ENCODE peak calls at places on chromosomes 7 and 10, in seven cellular contexts. P, E, U, Q, T, X and Y are unnamed samples. For H3K4me1, the result is how much of the 10 kb centered on the place peaks cover.

GRCh38 chr10:107409517-107409916 is 245.0 kb upstream of the SORCS1 start:
- DNase-seq in E (no peak), T (no peak), Q (no peak), U (no peak), P (no peak), X (peak), Y (no peak)

GRCh38 chr10:88527245-88527644 is 55.9 kb downstream of the RNLS start:
- DNase-seq in Q (no peak), X (peak), T (no peak), E (no peak), P (no peak), U (no peak), Y (no peak)

GRCh38 chr10:130045801-130046321 is 64.8 kb downstream of the C10orf143 start:
- DNase-seq in U (no peak), T (no peak), E (peak), Q (no peak), P (no peak), X (no peak), Y (no peak)

GRCh38 chr7:29970158-29970557 is 19.4 kb downstream of the SCRN1 start:
- DNase-seq in T (no peak), U (no peak), E (no peak), Q (no peak), P (no peak), X (no peak), Y (no peak)

GRCh38 chr7:79495544-79496272 is 42.2 kb upstream of the MAGI2 start:
- DNase-seq in T (no peak), E (no peak), Q (no peak), X (no peak), U (no peak), P (no peak), Y (no peak)

GRCh38 chr10:70664702-70665195 is 7.6 kb upstream of the ADAMTS14 start:
- DNase-seq in T (peak), Q (no peak), P (no peak), X (no peak), E (no peak), U (peak), Y (no peak)

GRCh38 chr7:1668932-1669485 is 1.1 kb upstream of the ELFN1 start:
- DNase-seq in T (peak), X (peak), E (no peak), P (no peak), U (no peak), Q (no peak), Y (no peak)

GRCh38 chr10:70232155-70232858 is 922 bp downstream of the PPA1 start:
- DNase-seq in U (peak), Q (peak), T (peak), X (peak), E (peak), P (peak), Y (no peak)

GRCh38 chr7:141071260-141071854 is 2.5 kb upstream of the TMEM178B start:
- DNase-seq in X (peak), T (no peak), E (peak), P (no peak), U (peak), Q (peak), Y (no peak)

GRCh38 chr7:152424348-152425108 is 11.3 kb downstream of the KMT2C start:
- DNase-seq in P (no peak), Q (no peak), U (no peak), E (no peak), X (no peak), T (no peak), Y (no peak)

GRCh38 chr7:5334671-5335070 is 51.9 kb downstream of the SLC29A4 start:
- DNase-seq in E (no peak), Q (no peak), T (no peak), X (no peak), U (no peak), P (no peak), Y (no peak)

GRCh38 chr10:921471-922414 is 9.8 kb downstream of the LARP4B start:
- DNase-seq in U (no peak), T (no peak), X (no peak), Q (no peak), E (no peak), P (no peak), Y (no peak)

GRCh38 chr10:115902596-115902995 is 370.4 kb downstream of the GFRA1 start:
- DNase-seq in P (no peak), T (no peak), Q (no peak), E (no peak), X (no peak), U (no peak), Y (no peak)

GRCh38 chr7:121304259-121304658 is 24.5 kb upstream of the WNT16 start:
- DNase-seq in U (no peak), T (no peak), E (no peak), Q (no peak), X (no peak), P (no peak), Y (no peak)

GRCh38 chr10:43188702-43189101 is 50.5 kb downstream of the CSGALNACT2 start:
- DNase-seq in U (no peak), E (no peak), X (no peak), T (no peak), Q (no peak), P (no peak), Y (no peak)

GRCh38 chr7:35993113-35993512 is 159.9 kb upstream of the EEPD1 start:
- DNase-seq in P (no peak), U (no peak), E (no peak), Q (no peak), X (no peak), T (no peak), Y (no peak)

GRCh38 chr7:151904270-151904669 is 27.4 kb upstream of the PRKAG2 start:
- DNase-seq in T (peak), P (no peak), U (no peak), Q (no peak), X (no peak), E (no peak), Y (no peak)

GRCh38 chr7:3065724-3066143 is 22.1 kb upstream of the CARD11 start:
- DNase-seq in X (peak), T (peak), U (peak), Q (peak), E (peak), P (no peak), Y (no peak)

GRCh38 chr7:76427635-76428034 is 2.9 kb downstream of the ZP3 start:
- DNase-seq in U (no peak), P (no peak), E (no peak), Q (no peak), X (no peak), T (no peak), Y (no peak)

GRCh38 chr7:75565129-75565528 is 73.0 kb downstream of the SPDYE5 start:
- DNase-seq in P (peak), X (peak), U (no peak), Q (peak), T (no peak), E (no peak), Y (no peak)

GRCh38 chr10:132993271-132994260 is 51.2 kb upstream of the CFAP46 start:
- DNase-seq in E (no peak), X (no peak), P (no peak), Q (no peak), T (peak), U (no peak), Y (no peak)

GRCh38 chr10:112842832-112843360 is 107.2 kb upstream of the TCF7L2 start:
- DNase-seq in T (no peak), X (no peak), P (peak), E (no peak), Q (no peak), U (peak), Y (no peak)

GRCh38 chr7:73844848-73845460 is 2.6 kb upstream of the METTL27 start:
- DNase-seq in P (no peak), U (no peak), E (no peak), T (no peak), X (no peak), Q (no peak), Y (no peak)

GRCh38 chr7:80785961-80786360 is 132.9 kb downstream of the SEMA3C start:
- DNase-seq in Q (no peak), X (no peak), E (no peak), P (no peak), U (no peak), T (no peak), Y (no peak)
- TF ChIP-seq POLR2AphosphoS5 in Q (no peak), X (no peak), E (no peak), P (no peak), U (no peak), T (no peak), Y (no peak)

DNA sequence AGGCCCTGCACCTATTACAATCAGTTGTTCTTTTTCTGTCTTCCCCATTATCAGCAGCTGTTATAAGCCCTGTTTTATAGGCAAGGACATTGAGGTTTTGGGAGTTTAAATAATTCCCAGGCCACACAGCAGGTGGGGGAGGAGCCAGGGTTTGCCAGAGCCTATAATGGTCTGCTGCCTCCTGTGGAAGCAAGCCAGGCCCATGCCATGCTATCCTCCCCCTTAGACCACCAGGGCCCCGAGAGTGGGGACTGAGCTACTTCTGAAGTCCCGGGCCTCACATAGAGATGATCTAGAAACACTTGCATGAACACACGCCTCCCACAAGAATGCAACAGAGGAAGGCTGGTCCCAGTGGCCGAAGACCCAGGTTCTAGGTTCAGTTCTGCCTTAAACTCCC is 141.7 kb downstream of the SH3PXD2A start:
- DNase-seq in Q (no peak), E (no peak), X (no peak), U (no peak), P (no peak), T (no peak), Y (no peak)
- H3K4me1 ChIP-seq in Q (under half), E (under half), X (under half), U (under half), P (under half), T (under half), Y (under half)

DNA sequence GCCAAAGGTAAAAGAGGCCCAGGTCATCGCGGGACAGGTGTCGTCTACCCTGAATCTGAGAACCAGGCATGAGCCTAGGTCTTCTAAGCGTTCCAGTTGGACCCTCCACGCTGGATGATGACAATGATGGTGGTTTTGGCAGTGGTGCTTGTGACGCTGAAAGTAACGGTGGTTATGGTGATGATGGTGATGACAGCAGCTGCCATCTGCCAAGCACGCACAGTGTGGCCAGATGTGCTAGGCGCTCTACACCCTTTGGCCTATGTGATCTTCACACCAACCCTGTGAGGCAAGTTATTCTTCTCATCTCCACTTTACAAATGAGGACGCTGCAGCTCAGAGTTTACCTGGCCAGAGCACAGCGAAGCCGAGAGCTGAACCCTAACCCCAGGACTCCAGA is 93.9 kb downstream of the FAM53B start:
- DNase-seq in E (no peak), X (no peak), T (peak), U (no peak), Q (no peak), P (no peak), Y (no peak)
- TF ChIP-seq CTCF in E (no peak), X (no peak), T (no peak), U (no peak), Q (no peak), P (no peak), Y (no peak)

GRCh38 chr10:4266387-4267083 is 481.5 kb upstream of the KLF6 start:
- DNase-seq in T (no peak), P (peak), U (no peak), E (no peak), Q (no peak), X (no peak), Y (no peak)
- TF ChIP-seq POLR2AphosphoS5 in T (no peak), P (no peak), U (no peak), E (no peak), Q (no peak), X (no peak), Y (no peak)